ENCODE peak calls at places on chromosomes 7 and 10, in five cellular contexts. L, X, B, M and P are unnamed samples.

GRCh38 chr10:63466168-63466935 is 575 bp upstream of the JMJD1C start:
- DNase-seq in L (peak; percentile 45), X (peak; percentile 55), B (no peak), M (peak; percentile 73), P (peak; percentile 54)

GRCh38 chr10:71998840-71999194 is 34.6 kb downstream of the CHST3 start:
- DNase-seq in L (no peak), X (peak; percentile 67), B (no peak), M (peak; percentile 37), P (peak; percentile 70)

GRCh38 chr10:121070257-121070656 is 219.1 kb downstream of the WDR11 start:
- DNase-seq in L (peak; percentile 59), X (no peak), B (no peak), M (peak; percentile 13), P (peak; percentile 46)

GRCh38 chr7:19421871-19422270 is 276.6 kb upstream of the FERD3L start:
- DNase-seq in L (no peak), X (no peak), B (no peak), M (no peak), P (no peak)

GRCh38 chr10:124568858-124569622 is 107.4 kb downstream of the LHPP start:
- DNase-seq in L (no peak), X (no peak), B (no peak), M (no peak), P (no peak)

GRCh38 chr10:91088300-91089140 is 131.9 kb upstream of the PCGF5 start:
- DNase-seq in L (peak; percentile 1), X (no peak), B (no peak), M (peak; percentile 26), P (peak; percentile 30)

GRCh38 chr10:95475003-95475383 is 86.2 kb downstream of the SORBS1 start:
- DNase-seq in L (no peak), X (no peak), B (no peak), M (no peak), P (no peak)

GRCh38 chr10:30751678-30752331 is 122.3 kb upstream of the LYZL2 start:
- DNase-seq in L (peak; percentile 10), X (peak; percentile 67), B (peak; percentile 32), M (peak; percentile 6), P (no peak)

GRCh38 chr10:73218466-73219191 is 28.4 kb downstream of the DNAJC9 start:
- DNase-seq in L (peak; percentile 19), X (peak; percentile 7), B (no peak), M (peak; percentile 67), P (peak; percentile 35)

GRCh38 chr7:129777195-129777844 is 165.8 kb downstream of the NRF1 start:
- DNase-seq in L (no peak), X (peak; percentile 43), B (no peak), M (no peak), P (no peak)

GRCh38 chr7:44693641-44694313 is 54.9 kb upstream of the ZMIZ2 start:
- DNase-seq in L (peak; percentile 28), X (no peak), B (no peak), M (no peak), P (no peak)
- TF ChIP-seq MAX in L (no peak), X (no peak), B (no peak), M (no peak), P (no peak)

GRCh38 chr7:121371367-121371766 is 24.7 kb downstream of the FAM3C start:
- DNase-seq in L (no peak), X (no peak), B (no peak), M (no peak), P (no peak)
- TF ChIP-seq ZBTB33 in L (no peak), X (no peak), B (no peak), M (no peak), P (no peak)

DNA sequence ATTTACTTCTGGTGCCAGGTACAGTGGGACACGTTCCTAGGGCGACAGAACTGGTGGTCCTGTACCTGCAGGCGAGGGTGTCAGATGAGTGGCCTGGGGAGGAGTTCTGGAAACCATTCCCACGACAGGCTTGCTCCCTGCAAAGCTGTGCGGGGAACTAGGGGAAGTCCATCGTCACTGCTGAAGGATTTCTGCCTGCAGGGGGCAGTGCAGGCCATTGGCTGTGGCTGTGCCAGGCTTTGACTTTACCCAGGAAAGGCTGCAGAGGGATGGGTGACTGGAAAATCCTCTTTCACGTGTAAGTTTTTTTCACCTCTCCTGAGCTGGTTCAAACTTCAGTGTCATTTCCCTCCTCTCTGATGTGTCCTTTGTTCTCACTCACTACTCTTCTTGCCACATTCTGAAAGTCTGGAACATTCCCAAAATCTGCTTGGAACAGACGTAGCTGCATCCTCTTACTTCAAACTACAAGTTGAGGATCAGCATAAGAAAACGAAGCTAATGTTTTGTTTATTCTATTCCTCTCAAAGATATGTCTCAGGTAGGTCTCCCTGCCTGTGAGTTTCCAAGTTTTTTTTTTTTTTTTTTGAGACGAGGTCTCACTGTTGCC is 126.5 kb downstream of the SH2D4B start:
- DNase-seq in L (peak; percentile 66), X (peak; percentile 71), B (no peak), M (peak; percentile 81), P (peak; percentile 56)
- TF ChIP-seq MAX in L (no peak), X (no peak), B (no peak), M (no peak), P (no peak)

GRCh38 chr7:81688622-81689411 is 81.0 kb downstream of the HGF start:
- DNase-seq in L (no peak), X (no peak), B (no peak), M (no peak), P (no peak)

GRCh38 chr7:81684513-81685262 is 85.2 kb downstream of the HGF start:
- DNase-seq in L (peak; percentile 95), X (peak; percentile 63), B (peak; percentile 74), M (no peak), P (peak; percentile 53)

GRCh38 chr7:81687062-81687461 is 82.8 kb downstream of the HGF start:
- DNase-seq in L (no peak), X (no peak), B (no peak), M (no peak), P (no peak)

GRCh38 chr7:81682873-81683272 is 87.0 kb downstream of the HGF start:
- DNase-seq in L (no peak), X (peak; percentile 48), B (no peak), M (no peak), P (no peak)

GRCh38 chr7:81685263-81685868 is 84.5 kb downstream of the HGF start:
- DNase-seq in L (no peak), X (no peak), B (no peak), M (no peak), P (no peak)
- TF ChIP-seq ZBTB33 in L (no peak), X (no peak), B (no peak), M (no peak), P (no peak)